ENCODE peak calls at places on chromosome X, in eight cellular contexts. One of them, this sample, is unnamed.

GRCh38 chrX:154019061-154019621 is 561 bp downstream of the IRAK1 start:
- DNase-seq in right atrium auricular region: no peak
- DNase-seq in left ventricle myocardium inferior: no peak
- DNase-seq in stomach: no peak
- DNase-seq in lung: no peak
- DNase-seq in K562: peak
- DNase-seq in CD4-positive, alpha-beta T cell: peak
- DNase-seq in GM23338: peak
- DNase-seq in this sample: no peak

GRCh38 chrX:13994681-13995080 is 35.0 kb downstream of the GEMIN8 start:
- DNase-seq in right atrium auricular region: no peak
- DNase-seq in GM23338: no peak
- DNase-seq in left ventricle myocardium inferior: no peak
- DNase-seq in stomach: no peak
- DNase-seq in CD4-positive, alpha-beta T cell: no peak
- DNase-seq in lung: no peak
- DNase-seq in K562: no peak
- DNase-seq in this sample: no peak

GRCh38 chrX:85906399-85906798 is 141.0 kb downstream of the CHM start:
- DNase-seq in K562: no peak
- DNase-seq in stomach: no peak
- DNase-seq in right atrium auricular region: no peak
- DNase-seq in CD4-positive, alpha-beta T cell: no peak
- DNase-seq in left ventricle myocardium inferior: no peak
- DNase-seq in GM23338: no peak
- DNase-seq in lung: no peak
- DNase-seq in this sample: no peak

GRCh38 chrX:41718481-41719245 is 5.3 kb upstream of the GPR82 start:
- DNase-seq in right atrium auricular region: no peak
- DNase-seq in stomach: no peak
- DNase-seq in CD4-positive, alpha-beta T cell: no peak
- DNase-seq in GM23338: peak
- DNase-seq in left ventricle myocardium inferior: no peak
- DNase-seq in K562: no peak
- DNase-seq in lung: no peak
- DNase-seq in this sample: peak

GRCh38 chrX:119880552-119881437 is 9.2 kb downstream of the NDUFA1 start:
- DNase-seq in stomach: no peak
- DNase-seq in GM23338: peak
- DNase-seq in CD4-positive, alpha-beta T cell: peak
- DNase-seq in K562: peak
- DNase-seq in left ventricle myocardium inferior: no peak
- DNase-seq in lung: no peak
- DNase-seq in right atrium auricular region: no peak
- DNase-seq in this sample: no peak

GRCh38 chrX:130091976-130092522 is 18.2 kb downstream of the ELF4 start:
- DNase-seq in stomach: peak
- DNase-seq in right atrium auricular region: no peak
- DNase-seq in left ventricle myocardium inferior: peak
- DNase-seq in lung: peak
- DNase-seq in CD4-positive, alpha-beta T cell: peak
- DNase-seq in GM23338: peak
- DNase-seq in K562: peak
- DNase-seq in this sample: no peak

GRCh38 chrX:13235930-13236329 is 83.9 kb downstream of the ATXN3L start:
- DNase-seq in right atrium auricular region: no peak
- DNase-seq in left ventricle myocardium inferior: no peak
- DNase-seq in stomach: no peak
- DNase-seq in GM23338: no peak
- DNase-seq in CD4-positive, alpha-beta T cell: no peak
- DNase-seq in K562: no peak
- DNase-seq in lung: no peak
- DNase-seq in this sample: no peak

GRCh38 chrX:140971385-140971784 is 31.0 kb upstream of the SPANXB1 start:
- DNase-seq in lung: no peak
- DNase-seq in right atrium auricular region: no peak
- DNase-seq in stomach: no peak
- DNase-seq in left ventricle myocardium inferior: no peak
- DNase-seq in GM23338: no peak
- DNase-seq in CD4-positive, alpha-beta T cell: no peak
- DNase-seq in K562: no peak
- DNase-seq in this sample: no peak

GRCh38 chrX:21717802-21718201 is 40.1 kb downstream of the SMPX start:
- DNase-seq in stomach: no peak
- DNase-seq in K562: no peak
- DNase-seq in GM23338: no peak
- DNase-seq in right atrium auricular region: no peak
- DNase-seq in lung: no peak
- DNase-seq in left ventricle myocardium inferior: no peak
- DNase-seq in CD4-positive, alpha-beta T cell: no peak
- DNase-seq in this sample: no peak

GRCh38 chrX:349196-349595 is 30.6 kb upstream of the GTPBP6 start:
- DNase-seq in stomach: no peak
- DNase-seq in GM23338: no peak
- DNase-seq in lung: no peak
- DNase-seq in K562: no peak
- DNase-seq in left ventricle myocardium inferior: peak
- DNase-seq in right atrium auricular region: no peak
- DNase-seq in CD4-positive, alpha-beta T cell: no peak
- DNase-seq in this sample: peak

GRCh38 chrX:118221733-118222132 is 105.1 kb upstream of the KLHL13 start:
- DNase-seq in GM23338: no peak
- DNase-seq in lung: no peak
- DNase-seq in stomach: no peak
- DNase-seq in left ventricle myocardium inferior: no peak
- DNase-seq in K562: no peak
- DNase-seq in right atrium auricular region: no peak
- DNase-seq in CD4-positive, alpha-beta T cell: no peak
- DNase-seq in this sample: no peak

GRCh38 chrX:15815779-15816452 is 25.6 kb downstream of the ZRSR2 start:
- DNase-seq in CD4-positive, alpha-beta T cell: peak
- DNase-seq in lung: no peak
- DNase-seq in K562: peak
- DNase-seq in stomach: no peak
- DNase-seq in left ventricle myocardium inferior: no peak
- DNase-seq in right atrium auricular region: no peak
- DNase-seq in GM23338: peak
- DNase-seq in this sample: no peak

GRCh38 chrX:18410038-18410437 is 15.4 kb upstream of the CDKL5 start:
- DNase-seq in right atrium auricular region: no peak
- DNase-seq in left ventricle myocardium inferior: no peak
- DNase-seq in GM23338: peak
- DNase-seq in K562: no peak
- DNase-seq in lung: no peak
- DNase-seq in stomach: no peak
- DNase-seq in CD4-positive, alpha-beta T cell: no peak
- DNase-seq in this sample: no peak

GRCh38 chrX:47802589-47802988 is 34.1 kb upstream of the ZNF81 start:
- DNase-seq in K562: no peak
- DNase-seq in left ventricle myocardium inferior: no peak
- DNase-seq in right atrium auricular region: no peak
- DNase-seq in stomach: no peak
- DNase-seq in lung: no peak
- DNase-seq in GM23338: no peak
- DNase-seq in CD4-positive, alpha-beta T cell: no peak
- DNase-seq in this sample: no peak

GRCh38 chrX:66021407-66021757 is 18.5 kb downstream of the VSIG4 start:
- DNase-seq in CD4-positive, alpha-beta T cell: no peak
- DNase-seq in lung: no peak
- DNase-seq in stomach: no peak
- DNase-seq in K562: no peak
- DNase-seq in right atrium auricular region: no peak
- DNase-seq in GM23338: no peak
- DNase-seq in left ventricle myocardium inferior: no peak
- DNase-seq in this sample: no peak

DNA sequence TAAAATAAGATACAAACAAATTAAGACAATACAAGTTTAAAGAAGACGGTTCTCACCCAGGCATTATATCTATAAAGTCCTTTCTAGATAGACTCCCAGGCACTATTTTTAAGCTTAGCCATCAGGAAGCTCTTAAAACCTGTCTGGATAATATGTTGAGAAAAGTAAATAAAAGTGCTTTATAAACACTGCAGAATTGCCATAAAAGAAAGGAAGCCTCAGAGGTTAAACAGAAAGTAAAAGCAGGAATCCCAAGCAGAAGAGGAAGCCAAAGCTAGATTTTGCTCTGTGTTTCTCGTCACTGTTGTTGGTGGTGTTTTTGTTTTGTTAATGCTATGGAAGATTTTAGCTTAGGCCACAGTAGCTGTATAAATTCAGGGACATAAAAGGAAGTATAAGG is 1267.3 kb downstream of the PCDH19 start:
- DNase-seq in lung: no peak
- DNase-seq in CD4-positive, alpha-beta T cell: no peak
- DNase-seq in K562: no peak
- DNase-seq in left ventricle myocardium inferior: no peak
- DNase-seq in GM23338: peak
- DNase-seq in right atrium auricular region: no peak
- DNase-seq in stomach: no peak
- DNase-seq in this sample: no peak
- H3K27ac ChIP-seq in lung: no peak
- H3K27ac ChIP-seq in CD4-positive, alpha-beta T cell: no peak
- H3K27ac ChIP-seq in K562: no peak
- H3K27ac ChIP-seq in left ventricle myocardium inferior: no peak
- H3K27ac ChIP-seq in GM23338: no peak
- H3K27ac ChIP-seq in right atrium auricular region: no peak
- H3K27ac ChIP-seq in stomach: no peak
- H3K27ac ChIP-seq in this sample: no peak

DNA sequence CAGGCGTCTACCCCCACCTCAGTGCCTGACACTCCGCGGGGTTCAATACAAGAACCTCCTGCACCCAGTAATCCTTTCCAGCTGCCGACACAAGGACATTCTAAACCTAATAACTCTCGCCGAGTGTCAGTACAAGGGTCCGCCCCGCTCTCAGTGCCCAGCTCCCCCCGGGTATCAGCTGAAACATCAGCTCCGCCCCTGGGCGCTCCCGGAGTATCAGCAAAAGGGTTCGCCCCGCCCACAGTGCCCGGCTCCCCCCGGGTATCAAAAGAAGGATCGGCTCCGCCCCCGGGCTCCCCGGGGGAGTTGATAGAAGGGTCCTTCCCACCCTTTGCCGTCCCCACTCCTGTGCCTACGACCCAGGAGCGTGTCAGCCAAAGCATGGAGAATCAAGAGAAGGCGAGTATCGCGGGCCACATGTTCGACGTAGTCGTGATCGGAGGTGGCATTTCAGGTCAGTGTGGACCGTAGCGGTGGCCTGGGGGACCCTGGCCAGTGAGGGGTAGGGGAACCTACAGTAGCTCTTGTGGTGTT is at the start of gene MAOA:
- DNase-seq in right atrium auricular region: peak
- DNase-seq in stomach: peak
- DNase-seq in K562: no peak
- DNase-seq in CD4-positive, alpha-beta T cell: peak
- DNase-seq in GM23338: peak
- DNase-seq in lung: peak
- DNase-seq in left ventricle myocardium inferior: peak
- DNase-seq in this sample: peak
- H3K27ac ChIP-seq in right atrium auricular region: peak
- H3K27ac ChIP-seq in stomach: peak
- H3K27ac ChIP-seq in K562: no peak
- H3K27ac ChIP-seq in CD4-positive, alpha-beta T cell: no peak
- H3K27ac ChIP-seq in GM23338: no peak
- H3K27ac ChIP-seq in lung: peak
- H3K27ac ChIP-seq in left ventricle myocardium inferior: peak
- H3K27ac ChIP-seq in this sample: peak

GRCh38 chrX:150482537-150483217 is 85.7 kb upstream of the MTM1 start:
- DNase-seq in left ventricle myocardium inferior: no peak
- DNase-seq in stomach: no peak
- DNase-seq in right atrium auricular region: no peak
- DNase-seq in CD4-positive, alpha-beta T cell: no peak
- DNase-seq in K562: peak
- DNase-seq in GM23338: no peak
- DNase-seq in lung: no peak
- DNase-seq in this sample: no peak
- H3K27ac ChIP-seq in left ventricle myocardium inferior: no peak
- H3K27ac ChIP-seq in stomach: no peak
- H3K27ac ChIP-seq in right atrium auricular region: no peak
- H3K27ac ChIP-seq in CD4-positive, alpha-beta T cell: no peak
- H3K27ac ChIP-seq in K562: peak
- H3K27ac ChIP-seq in GM23338: no peak
- H3K27ac ChIP-seq in lung: no peak
- H3K27ac ChIP-seq in this sample: no peak

DNA sequence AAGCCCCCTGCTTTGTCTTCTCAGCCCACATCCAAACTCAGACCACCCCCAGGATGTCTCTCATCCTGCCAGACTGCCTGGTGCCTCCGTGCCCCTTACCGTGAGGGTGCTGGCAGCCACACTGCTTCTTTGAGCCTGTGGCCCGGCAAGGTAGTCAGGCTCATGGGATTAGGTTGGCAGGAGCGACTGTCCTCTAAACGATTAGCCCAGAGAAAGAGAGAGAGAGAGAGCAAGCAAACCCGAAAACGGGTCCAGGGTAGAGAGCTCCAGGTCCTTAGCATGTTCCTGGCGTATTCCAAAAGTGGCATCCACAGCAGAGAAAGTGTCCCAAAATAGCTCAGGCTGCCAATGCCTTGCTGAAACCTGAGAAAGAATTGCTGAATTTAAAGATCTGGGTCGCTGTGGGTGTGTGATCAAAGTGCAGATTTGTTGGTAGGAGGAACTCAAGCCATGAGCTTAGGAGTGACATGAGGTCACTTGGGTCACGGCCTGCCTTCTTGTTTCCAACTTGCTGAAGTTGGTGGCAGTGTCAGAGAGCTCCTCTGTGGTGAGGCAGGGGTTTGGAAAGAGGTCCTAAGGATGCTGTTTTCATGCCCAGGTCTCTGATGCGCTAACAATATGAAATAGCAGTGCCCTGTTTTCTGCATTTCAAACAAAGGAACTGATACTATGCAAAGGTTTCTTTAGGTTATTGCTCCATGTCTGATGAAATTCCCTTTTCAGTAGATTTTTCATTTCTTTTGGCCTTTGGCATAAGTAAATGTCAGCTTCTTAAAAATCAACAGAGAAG is 81.6 kb downstream of the RTL9 start:
- DNase-seq in left ventricle myocardium inferior: no peak
- DNase-seq in stomach: no peak
- DNase-seq in K562: no peak
- DNase-seq in GM23338: no peak
- DNase-seq in right atrium auricular region: no peak
- DNase-seq in lung: no peak
- DNase-seq in CD4-positive, alpha-beta T cell: no peak
- DNase-seq in this sample: no peak
- H3K27ac ChIP-seq in left ventricle myocardium inferior: no peak
- H3K27ac ChIP-seq in stomach: no peak
- H3K27ac ChIP-seq in K562: no peak
- H3K27ac ChIP-seq in GM23338: no peak
- H3K27ac ChIP-seq in right atrium auricular region: no peak
- H3K27ac ChIP-seq in lung: no peak
- H3K27ac ChIP-seq in CD4-positive, alpha-beta T cell: no peak
- H3K27ac ChIP-seq in this sample: no peak

This sample was measured in substantia nigra.